ENCODE peak calls at places on chromosomes 12 and 14, in ten cellular contexts. Y, X, T, F, O, A, V, Z, G and J are unnamed samples.

GRCh38 chr12:111448831-111449790 is 43.4 kb downstream of the SH2B3 start:
- DNase-seq in Y (no peak), X (no peak), T (no peak), F (no peak), O (no peak), A (no peak), V (no peak), Z (no peak), G (peak), J (peak)

GRCh38 chr14:23556700-23557440 is 799 bp downstream of the THTPA start:
- DNase-seq in Y (no peak), X (no peak), T (no peak), F (no peak), O (no peak), A (no peak), V (no peak), Z (no peak), G (no peak), J (no peak)

GRCh38 chr12:122040579-122041386 is 19.1 kb downstream of the BCL7A start:
- DNase-seq in Y (no peak), X (no peak), T (no peak), F (no peak), O (no peak), A (peak), V (no peak), Z (no peak), G (no peak), J (no peak)

GRCh38 chr12:49034287-49034622 is 15.7 kb upstream of the PRKAG1 start:
- DNase-seq in Y (no peak), X (no peak), T (no peak), F (no peak), O (no peak), A (no peak), V (no peak), Z (no peak), G (no peak), J (no peak)

GRCh38 chr12:95218164-95218851 is 701 bp downstream of the VEZT start:
- DNase-seq in Y (no peak), X (no peak), T (peak), F (peak), O (peak), A (no peak), V (peak), Z (peak), G (no peak), J (no peak)

GRCh38 chr14:64753999-64754398 is 49.8 kb downstream of the PLEKHG3 start:
- DNase-seq in Y (no peak), X (no peak), T (no peak), F (no peak), O (no peak), A (no peak), V (no peak), Z (no peak), G (no peak), J (no peak)

GRCh38 chr12:50241178-50241577 is 42.1 kb downstream of the LIMA1 start:
- DNase-seq in Y (no peak), X (no peak), T (peak), F (no peak), O (no peak), A (peak), V (no peak), Z (no peak), G (no peak), J (no peak)

GRCh38 chr12:54853933-54854538 is at the start of gene MUCL1:
- DNase-seq in Y (no peak), X (peak), T (peak), F (peak), O (peak), A (peak), V (peak), Z (peak), G (peak), J (peak)

GRCh38 chr14:102805454-102805891 is 28.2 kb downstream of the TRAF3 start:
- DNase-seq in Y (no peak), X (no peak), T (peak), F (peak), O (no peak), A (peak), V (peak), Z (no peak), G (peak), J (peak)

GRCh38 chr14:70754989-70755388 is 54.3 kb downstream of the MAP3K9 start:
- DNase-seq in Y (no peak), X (no peak), T (peak), F (peak), O (no peak), A (peak), V (no peak), Z (no peak), G (peak), J (no peak)

GRCh38 chr14:75059642-75060041 is 4.2 kb downstream of the ACYP1 start:
- DNase-seq in Y (no peak), X (no peak), T (no peak), F (no peak), O (no peak), A (no peak), V (no peak), Z (no peak), G (no peak), J (no peak)

GRCh38 chr12:124436366-124436765 is 131.0 kb downstream of the NCOR2 start:
- DNase-seq in Y (no peak), X (no peak), T (peak), F (no peak), O (no peak), A (no peak), V (no peak), Z (no peak), G (peak), J (no peak)

GRCh38 chr14:100336618-100337530 is 13.7 kb downstream of the SLC25A47 start:
- DNase-seq in Y (no peak), X (no peak), T (no peak), F (no peak), O (no peak), A (no peak), V (no peak), Z (no peak), G (no peak), J (no peak)

GRCh38 chr14:79467837-79468236 is 743.5 kb downstream of the DIO2 start:
- DNase-seq in Y (no peak), X (no peak), T (no peak), F (peak), O (no peak), A (no peak), V (no peak), Z (no peak), G (no peak), J (no peak)

GRCh38 chr12:110744176-110744575 is 1.5 kb upstream of the PPP1CC start:
- DNase-seq in Y (no peak), X (no peak), T (peak), F (peak), O (no peak), A (no peak), V (no peak), Z (no peak), G (no peak), J (no peak)

GRCh38 chr12:120650249-120650690 is 9.8 kb downstream of the CABP1 start:
- DNase-seq in Y (no peak), X (no peak), T (no peak), F (no peak), O (no peak), A (no peak), V (no peak), Z (no peak), G (no peak), J (no peak)

GRCh38 chr14:68843471-68844209 is 50.8 kb upstream of the ZFP36L1 start:
- DNase-seq in Y (peak), X (peak), T (peak), F (peak), O (peak), A (peak), V (peak), Z (peak), G (peak), J (peak)

GRCh38 chr12:509494-509893 is 49.8 kb downstream of the B4GALNT3 start:
- DNase-seq in Y (no peak), X (no peak), T (peak), F (peak), O (no peak), A (no peak), V (no peak), Z (no peak), G (peak), J (no peak)

GRCh38 chr12:65532744-65533143 is 254.3 kb downstream of the MSRB3 start:
- DNase-seq in Y (no peak), X (no peak), T (peak), F (peak), O (no peak), A (peak), V (no peak), Z (no peak), G (no peak), J (no peak)

GRCh38 chr14:64117671-64118402 is 176.3 kb downstream of the ESR2 start:
- DNase-seq in Y (peak), X (no peak), T (no peak), F (peak), O (no peak), A (peak), V (no peak), Z (no peak), G (no peak), J (no peak)

GRCh38 chr12:105617141-105617540 is 286.6 kb downstream of the C12orf75 start:
- DNase-seq in Y (no peak), X (no peak), T (no peak), F (no peak), O (no peak), A (no peak), V (no peak), Z (no peak), G (no peak), J (no peak)